ENCODE peak calls at places on chromosomes 6 and 20, in eight cellular contexts. One of them, this sample, is unnamed.

GRCh38 chr6:42159431-42160024 is 13.6 kb upstream of the GUCA1A start:
- DNase-seq in stomach: peak
- DNase-seq in A549: no peak
- DNase-seq in heart left ventricle: no peak
- DNase-seq in glutamatergic neuron: no peak
- DNase-seq in cardiac fibroblast: no peak
- DNase-seq in tibial artery: no peak
- DNase-seq in fibroblast of lung: no peak
- DNase-seq in this sample: no peak

GRCh38 chr6:36120539-36120938 is 9.8 kb upstream of the MAPK13 start:
- DNase-seq in stomach: peak
- DNase-seq in A549: no peak
- DNase-seq in heart left ventricle: no peak
- DNase-seq in glutamatergic neuron: no peak
- DNase-seq in cardiac fibroblast: no peak
- DNase-seq in tibial artery: no peak
- DNase-seq in fibroblast of lung: no peak
- DNase-seq in this sample: no peak

GRCh38 chr6:89160693-89161092 is 14.8 kb downstream of the PM20D2 start:
- DNase-seq in stomach: no peak
- DNase-seq in A549: no peak
- DNase-seq in heart left ventricle: no peak
- DNase-seq in glutamatergic neuron: no peak
- DNase-seq in cardiac fibroblast: no peak
- DNase-seq in tibial artery: no peak
- DNase-seq in fibroblast of lung: no peak
- DNase-seq in this sample: no peak

GRCh38 chr6:104940238-104940880 is 16.5 kb upstream of the LIN28B start:
- DNase-seq in stomach: no peak
- DNase-seq in A549: no peak
- DNase-seq in heart left ventricle: no peak
- DNase-seq in glutamatergic neuron: peak
- DNase-seq in cardiac fibroblast: no peak
- DNase-seq in tibial artery: no peak
- DNase-seq in fibroblast of lung: no peak
- DNase-seq in this sample: peak

GRCh38 chr6:108438918-108439317 is 121.8 kb upstream of the FOXO3 start:
- DNase-seq in stomach: no peak
- DNase-seq in A549: no peak
- DNase-seq in heart left ventricle: no peak
- DNase-seq in glutamatergic neuron: no peak
- DNase-seq in cardiac fibroblast: no peak
- DNase-seq in tibial artery: no peak
- DNase-seq in fibroblast of lung: peak
- DNase-seq in this sample: no peak

GRCh38 chr20:64101731-64102621 is 5.4 kb downstream of the NPBWR2 start:
- DNase-seq in stomach: peak
- DNase-seq in A549: peak
- DNase-seq in heart left ventricle: peak
- DNase-seq in glutamatergic neuron: peak
- DNase-seq in cardiac fibroblast: no peak
- DNase-seq in tibial artery: no peak
- DNase-seq in fibroblast of lung: no peak
- DNase-seq in this sample: peak

GRCh38 chr6:30722280-30723112 is 2.3 kb downstream of the TUBB start:
- DNase-seq in stomach: peak
- DNase-seq in A549: peak
- DNase-seq in heart left ventricle: peak
- DNase-seq in glutamatergic neuron: peak
- DNase-seq in cardiac fibroblast: peak
- DNase-seq in tibial artery: peak
- DNase-seq in fibroblast of lung: peak
- DNase-seq in this sample: peak

GRCh38 chr6:48134246-48134645 is 23.2 kb upstream of the PTCHD4 start:
- DNase-seq in stomach: no peak
- DNase-seq in A549: no peak
- DNase-seq in heart left ventricle: no peak
- DNase-seq in glutamatergic neuron: no peak
- DNase-seq in cardiac fibroblast: no peak
- DNase-seq in tibial artery: no peak
- DNase-seq in fibroblast of lung: peak
- DNase-seq in this sample: no peak

GRCh38 chr6:117399924-117400323 is 25.8 kb downstream of the ROS1 start:
- DNase-seq in stomach: no peak
- DNase-seq in A549: peak
- DNase-seq in heart left ventricle: no peak
- DNase-seq in glutamatergic neuron: no peak
- DNase-seq in cardiac fibroblast: peak
- DNase-seq in tibial artery: no peak
- DNase-seq in fibroblast of lung: peak
- DNase-seq in this sample: no peak
- TF ChIP-seq CTCF in stomach: no peak
- TF ChIP-seq CTCF in A549: peak
- TF ChIP-seq CTCF in heart left ventricle: no peak
- TF ChIP-seq CTCF in glutamatergic neuron: no peak
- TF ChIP-seq CTCF in cardiac fibroblast: peak
- TF ChIP-seq CTCF in tibial artery: no peak
- TF ChIP-seq CTCF in fibroblast of lung: peak
- TF ChIP-seq CTCF in this sample: peak

GRCh38 chr20:48326434-48326691 is 501.4 kb downstream of the PREX1 start:
- DNase-seq in stomach: no peak
- DNase-seq in A549: no peak
- DNase-seq in heart left ventricle: no peak
- DNase-seq in glutamatergic neuron: no peak
- DNase-seq in cardiac fibroblast: no peak
- DNase-seq in tibial artery: no peak
- DNase-seq in fibroblast of lung: no peak
- DNase-seq in this sample: no peak
- TF ChIP-seq CTCF in stomach: no peak
- TF ChIP-seq CTCF in A549: no peak
- TF ChIP-seq CTCF in heart left ventricle: no peak
- TF ChIP-seq CTCF in glutamatergic neuron: no peak
- TF ChIP-seq CTCF in cardiac fibroblast: no peak
- TF ChIP-seq CTCF in tibial artery: no peak
- TF ChIP-seq CTCF in fibroblast of lung: no peak
- TF ChIP-seq CTCF in this sample: no peak

GRCh38 chr6:37583261-37583660 is 83.6 kb upstream of the CCDC167 start:
- DNase-seq in stomach: no peak
- DNase-seq in A549: no peak
- DNase-seq in heart left ventricle: no peak
- DNase-seq in glutamatergic neuron: no peak
- DNase-seq in cardiac fibroblast: no peak
- DNase-seq in tibial artery: no peak
- DNase-seq in fibroblast of lung: no peak
- DNase-seq in this sample: no peak

GRCh38 chr6:37579444-37580067 is 79.9 kb upstream of the CCDC167 start:
- DNase-seq in stomach: no peak
- DNase-seq in A549: no peak
- DNase-seq in heart left ventricle: no peak
- DNase-seq in glutamatergic neuron: no peak
- DNase-seq in cardiac fibroblast: no peak
- DNase-seq in tibial artery: no peak
- DNase-seq in fibroblast of lung: no peak
- DNase-seq in this sample: no peak

GRCh38 chr6:37580164-37580955 is 80.7 kb upstream of the CCDC167 start:
- DNase-seq in stomach: no peak
- DNase-seq in A549: no peak
- DNase-seq in heart left ventricle: no peak
- DNase-seq in glutamatergic neuron: no peak
- DNase-seq in cardiac fibroblast: no peak
- DNase-seq in tibial artery: no peak
- DNase-seq in fibroblast of lung: no peak
- DNase-seq in this sample: no peak

GRCh38 chr6:37584654-37585522 is 85.2 kb upstream of the CCDC167 start:
- DNase-seq in stomach: no peak
- DNase-seq in A549: no peak
- DNase-seq in heart left ventricle: no peak
- DNase-seq in glutamatergic neuron: no peak
- DNase-seq in cardiac fibroblast: no peak
- DNase-seq in tibial artery: no peak
- DNase-seq in fibroblast of lung: no peak
- DNase-seq in this sample: no peak

GRCh38 chr6:37582309-37582708 is 82.6 kb upstream of the CCDC167 start:
- DNase-seq in stomach: no peak
- DNase-seq in A549: no peak
- DNase-seq in heart left ventricle: no peak
- DNase-seq in glutamatergic neuron: no peak
- DNase-seq in cardiac fibroblast: no peak
- DNase-seq in tibial artery: no peak
- DNase-seq in fibroblast of lung: no peak
- DNase-seq in this sample: no peak
- TF ChIP-seq CTCF in stomach: no peak
- TF ChIP-seq CTCF in A549: no peak
- TF ChIP-seq CTCF in heart left ventricle: no peak
- TF ChIP-seq CTCF in glutamatergic neuron: no peak
- TF ChIP-seq CTCF in cardiac fibroblast: no peak
- TF ChIP-seq CTCF in tibial artery: no peak
- TF ChIP-seq CTCF in fibroblast of lung: no peak
- TF ChIP-seq CTCF in this sample: no peak

DNA sequence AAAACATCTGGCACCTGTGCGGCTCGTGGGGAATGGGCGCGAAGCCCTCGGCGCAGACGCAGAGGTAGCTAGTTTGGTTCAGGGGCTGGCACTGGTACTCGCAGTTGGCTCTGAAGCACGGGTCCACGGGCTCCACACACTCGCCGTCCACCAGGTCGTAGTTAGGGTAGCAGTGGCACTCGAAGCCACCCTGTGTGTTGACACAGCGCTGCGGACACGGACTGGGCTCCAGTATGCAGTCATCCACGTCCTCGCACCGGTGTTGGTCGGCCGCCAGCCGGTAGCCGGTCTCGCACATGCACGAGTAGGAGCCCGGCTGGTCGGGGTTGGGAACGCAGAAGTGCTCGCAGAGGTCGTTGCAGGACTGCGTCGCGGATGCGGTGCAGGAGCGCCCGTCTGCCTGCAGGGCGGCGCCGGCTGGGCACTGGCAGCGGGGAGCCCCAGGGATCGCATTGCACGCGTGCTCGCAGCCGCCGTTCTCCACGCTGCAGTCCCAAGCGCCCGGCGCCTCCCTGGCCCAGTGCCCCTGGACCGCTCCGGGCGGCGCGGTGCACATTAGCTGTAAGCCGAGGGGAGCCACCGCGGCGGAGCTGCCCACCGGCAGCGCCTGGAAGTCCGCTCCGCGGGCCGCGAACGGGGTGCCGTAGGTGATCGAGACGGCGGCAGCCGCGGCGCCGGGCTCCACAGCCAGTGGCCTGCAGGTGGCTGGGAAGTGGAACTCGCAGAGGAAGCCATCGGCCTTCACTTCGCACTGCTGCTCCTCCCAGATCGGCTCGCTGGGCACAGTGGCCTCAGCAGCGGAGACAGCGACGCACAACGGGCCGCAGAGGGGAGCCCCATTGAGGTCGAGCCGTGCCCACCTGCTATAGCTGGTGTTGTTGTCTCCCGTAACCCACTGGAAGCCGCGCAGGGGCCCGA is 930 bp downstream of the THBD start:
- DNase-seq in stomach: peak
- DNase-seq in A549: peak
- DNase-seq in heart left ventricle: peak
- DNase-seq in glutamatergic neuron: peak
- DNase-seq in cardiac fibroblast: peak
- DNase-seq in tibial artery: peak
- DNase-seq in fibroblast of lung: peak
- DNase-seq in this sample: peak
- TF ChIP-seq CTCF in stomach: peak
- TF ChIP-seq CTCF in A549: peak
- TF ChIP-seq CTCF in heart left ventricle: peak
- TF ChIP-seq CTCF in glutamatergic neuron: peak
- TF ChIP-seq CTCF in cardiac fibroblast: peak
- TF ChIP-seq CTCF in tibial artery: peak
- TF ChIP-seq CTCF in fibroblast of lung: peak
- TF ChIP-seq CTCF in this sample: peak

GRCh38 chr6:155261146-155261900 is 2.5 kb upstream of the CLDN20 start:
- DNase-seq in stomach: no peak
- DNase-seq in A549: no peak
- DNase-seq in heart left ventricle: no peak
- DNase-seq in glutamatergic neuron: no peak
- DNase-seq in cardiac fibroblast: no peak
- DNase-seq in tibial artery: no peak
- DNase-seq in fibroblast of lung: no peak
- DNase-seq in this sample: no peak
- TF ChIP-seq CTCF in stomach: no peak
- TF ChIP-seq CTCF in A549: no peak
- TF ChIP-seq CTCF in heart left ventricle: no peak
- TF ChIP-seq CTCF in glutamatergic neuron: no peak
- TF ChIP-seq CTCF in cardiac fibroblast: no peak
- TF ChIP-seq CTCF in tibial artery: no peak
- TF ChIP-seq CTCF in fibroblast of lung: no peak
- TF ChIP-seq CTCF in this sample: peak

GRCh38 chr6:150765457-150765764 is 100.1 kb upstream of the MTHFD1L start:
- DNase-seq in stomach: no peak
- DNase-seq in A549: no peak
- DNase-seq in heart left ventricle: no peak
- DNase-seq in glutamatergic neuron: no peak
- DNase-seq in cardiac fibroblast: no peak
- DNase-seq in tibial artery: no peak
- DNase-seq in fibroblast of lung: no peak
- DNase-seq in this sample: no peak
- TF ChIP-seq CTCF in stomach: no peak
- TF ChIP-seq CTCF in A549: no peak
- TF ChIP-seq CTCF in heart left ventricle: no peak
- TF ChIP-seq CTCF in glutamatergic neuron: no peak
- TF ChIP-seq CTCF in cardiac fibroblast: no peak
- TF ChIP-seq CTCF in tibial artery: no peak
- TF ChIP-seq CTCF in fibroblast of lung: no peak
- TF ChIP-seq CTCF in this sample: no peak

This sample was measured in neural crest cell.